ENCODE peak calls at places on chromosomes 3 and 15, in eight cellular contexts. Q, P, K, W, B, M, I and S are unnamed samples.

GRCh38 chr3:89358281-89358680 is 250.9 kb downstream of the EPHA3 start:
- DNase-seq in I (no peak), K (no peak), P (peak), M (no peak), B (no peak), Q (no peak), W (no peak), S (no peak)

GRCh38 chr15:41945701-41946100 is 26.7 kb downstream of the EHD4 start:
- DNase-seq in Q (no peak), W (no peak), P (no peak), I (no peak), B (no peak), M (no peak), K (no peak), S (no peak)

GRCh38 chr3:152834354-152835310 is at the start of gene P2RY1:
- DNase-seq in B (peak), K (no peak), P (peak), I (peak), Q (peak), M (no peak), W (peak), S (peak)

GRCh38 chr3:108218811-108219210 is 3.4 kb downstream of the IFT57 start:
- DNase-seq in M (no peak), P (peak), I (no peak), B (no peak), K (no peak), Q (no peak), W (no peak), S (no peak)

GRCh38 chr3:65604863-65605526 is 433.7 kb downstream of the MAGI1 start:
- DNase-seq in P (peak), W (no peak), Q (no peak), K (no peak), I (no peak), M (no peak), B (no peak), S (no peak)

GRCh38 chr3:14169871-14170270 is 8.5 kb downstream of the XPC start:
- DNase-seq in K (no peak), P (peak), Q (no peak), B (no peak), W (no peak), M (no peak), I (no peak), S (no peak)

GRCh38 chr15:47688573-47689086 is 28.7 kb upstream of the SEMA6D start:
- DNase-seq in P (peak), B (no peak), I (peak), Q (no peak), K (no peak), M (no peak), W (no peak), S (no peak)

GRCh38 chr3:195005251-195005620 is 265.7 kb downstream of the XXYLT1 start:
- DNase-seq in I (no peak), M (peak), Q (no peak), B (no peak), P (no peak), K (no peak), W (no peak), S (no peak)

GRCh38 chr3:37770938-37771918 is 90.5 kb upstream of the CTDSPL start:
- DNase-seq in M (no peak), K (no peak), B (no peak), W (no peak), Q (no peak), P (no peak), I (peak), S (no peak)

GRCh38 chr3:10774825-10775224 is 41.2 kb upstream of the SLC6A11 start:
- DNase-seq in K (no peak), B (no peak), W (no peak), P (no peak), M (no peak), I (no peak), Q (no peak), S (no peak)

GRCh38 chr15:101733545-101733944 is 9.3 kb upstream of the TARS3 start:
- DNase-seq in B (no peak), W (no peak), I (no peak), Q (no peak), M (no peak), P (no peak), K (no peak), S (no peak)

GRCh38 chr3:171508676-171509075 is 48.5 kb upstream of the TNIK start:
- DNase-seq in P (no peak), Q (no peak), M (peak), B (no peak), I (no peak), K (no peak), W (no peak), S (no peak)

GRCh38 chr3:128252083-128252482 is 98.8 kb downstream of the EEFSEC start:
- DNase-seq in K (no peak), M (no peak), I (no peak), P (peak), B (no peak), Q (no peak), W (no peak), S (no peak)

GRCh38 chr3:71944482-71944881 is 159.5 kb upstream of the PROK2 start:
- DNase-seq in W (no peak), P (no peak), I (no peak), M (peak), Q (no peak), K (no peak), B (no peak), S (no peak)

GRCh38 chr15:75095594-75095993 is 72.2 kb downstream of the PPCDC start:
- DNase-seq in W (no peak), M (no peak), P (no peak), I (no peak), Q (no peak), K (no peak), B (no peak), S (no peak)

GRCh38 chr3:151168269-151169094 is 34.5 kb downstream of the GPR171 start:
- DNase-seq in K (peak), W (peak), I (peak), M (peak), Q (peak), B (peak), P (peak), S (peak)

GRCh38 chr3:147409143-147410121 is at the start of gene ZIC1:
- DNase-seq in B (no peak), M (no peak), W (no peak), K (no peak), I (no peak), Q (no peak), P (peak), S (no peak)

GRCh38 chr15:23983500-23984259 is 296.6 kb upstream of the NDN start:
- DNase-seq in Q (no peak), W (no peak), I (no peak), B (no peak), M (no peak), K (no peak), P (no peak), S (no peak)

GRCh38 chr3:42179110-42179725 is 86.8 kb downstream of the CCK start:
- DNase-seq in W (peak), M (no peak), P (peak), I (no peak), K (no peak), B (peak), Q (peak), S (peak)

GRCh38 chr3:51819709-51820406 is 40.8 kb upstream of the IQCF6 start:
- DNase-seq in B (no peak), M (no peak), W (no peak), Q (no peak), P (peak), K (no peak), I (no peak), S (no peak)

GRCh38 chr3:196207159-196207832 is 3.9 kb downstream of the ZDHHC19 start:
- DNase-seq in B (peak), P (no peak), M (no peak), I (no peak), K (no peak), W (no peak), Q (no peak), S (no peak)

GRCh38 chr3:151660890-151661289 is 72.8 kb upstream of the AADACL2 start:
- DNase-seq in W (no peak), I (no peak), Q (no peak), K (no peak), P (peak), B (no peak), M (no peak), S (no peak)

GRCh38 chr15:39919740-39920509 is at the start of gene GPR176:
- DNase-seq in I (no peak), P (peak), M (no peak), K (no peak), W (peak), Q (peak), B (peak), S (peak)

GRCh38 chr15:50353251-50353998 is 1.6 kb downstream of the GABPB1 start:
- DNase-seq in B (peak), M (no peak), W (no peak), I (peak), K (no peak), P (peak), Q (no peak), S (no peak)

GRCh38 chr15:94403246-94403824 is 172.0 kb downstream of the MCTP2 start:
- DNase-seq in Q (no peak), B (no peak), K (no peak), I (no peak), M (no peak), P (no peak), W (no peak), S (no peak)

GRCh38 chr15:57259511-57260143 is 116.7 kb upstream of the CGNL1 start:
- DNase-seq in B (no peak), M (peak), P (no peak), K (no peak), W (no peak), Q (no peak), I (no peak), S (no peak)

GRCh38 chr15:57298204-57298603 is 78.1 kb upstream of the CGNL1 start:
- DNase-seq in P (peak), W (no peak), M (no peak), B (no peak), Q (no peak), K (no peak), I (peak), S (no peak)

GRCh38 chr15:66390670-66391069 is 4.0 kb downstream of the MAP2K1 start:
- DNase-seq in K (no peak), W (no peak), M (no peak), I (peak), B (no peak), Q (peak), P (no peak), S (no peak)

GRCh38 chr3:59709702-59710555 is 660.1 kb upstream of the CFAP20DC start:
- DNase-seq in P (no peak), I (peak), K (no peak), M (no peak), Q (peak), B (no peak), W (peak), S (no peak)

GRCh38 chr15:84761534-84762190 is 13.3 kb downstream of the ZNF592 start:
- DNase-seq in I (no peak), B (no peak), P (no peak), K (no peak), M (no peak), Q (no peak), W (no peak), S (no peak)

GRCh38 chr15:40034186-40034946 is 4.6 kb downstream of the SRP14 start:
- DNase-seq in Q (no peak), M (no peak), B (no peak), I (no peak), K (no peak), W (no peak), P (no peak), S (no peak)